ENCODE peak calls at places on chromosomes 1 and 21, in five cellular contexts. D is HAP-1; V is mammary epithelial cell; M is CD8-positive, alpha-beta T cell; X is left ventricle myocardium inferior. J is an unnamed sample.

GRCh38 chr1:156801409-156802121 is 15.1 kb downstream of the SH2D2A start:
- DNase-seq in D (no peak), V (no peak), M (no peak), X (peak; percentile 31), J (peak; percentile 94)

GRCh38 chr1:39652105-39652504 is 12.7 kb upstream of the HEYL start:
- DNase-seq in D (no peak), V (no peak), M (no peak), X (peak; percentile 80), J (no peak)

GRCh38 chr1:17200756-17201155 is 4.2 kb upstream of the PADI1 start:
- DNase-seq in D (no peak), V (no peak), M (no peak), X (no peak), J (no peak)

GRCh38 chr1:39623053-39623452 is 16.4 kb downstream of the HEYL start:
- DNase-seq in D (no peak), V (no peak), M (no peak), X (peak; percentile 79), J (no peak)

GRCh38 chr1:5993553-5994510 is 1.6 kb upstream of the NPHP4 start:
- DNase-seq in D (peak; percentile 19), V (peak; percentile 6), M (no peak), X (peak; percentile 12), J (no peak)

GRCh38 chr1:231930257-231930947 is 303.8 kb downstream of the DISC1 start:
- DNase-seq in D (no peak), V (no peak), M (no peak), X (no peak), J (no peak)

GRCh38 chr1:17826165-17826488 is 71.0 kb downstream of the ACTL8 start:
- DNase-seq in D (peak; percentile 80), V (no peak), M (no peak), X (peak; percentile 53), J (peak; percentile 29)

GRCh38 chr1:31875636-31876236 is 59.9 kb upstream of the SPOCD1 start:
- DNase-seq in D (no peak), V (no peak), M (no peak), X (no peak), J (no peak)

GRCh38 chr1:16224472-16224871 is 12.0 kb upstream of the ARHGEF19 start:
- DNase-seq in D (no peak), V (no peak), M (no peak), X (no peak), J (no peak)

GRCh38 chr1:171717080-171717479 is 24.8 kb downstream of the VAMP4 start:
- DNase-seq in D (no peak), V (no peak), M (no peak), X (no peak), J (peak; percentile 19)

GRCh38 chr1:27144920-27145661 is 9.8 kb downstream of the SLC9A1 start:
- DNase-seq in D (no peak), V (no peak), M (no peak), X (no peak), J (peak; percentile 72)

GRCh38 chr1:27143408-27143807 is 11.5 kb downstream of the SLC9A1 start:
- DNase-seq in D (no peak), V (no peak), M (no peak), X (no peak), J (peak; percentile 64)

GRCh38 chr1:27142464-27142863 is 12.5 kb downstream of the SLC9A1 start:
- DNase-seq in D (no peak), V (peak; percentile 94), M (peak; percentile 37), X (no peak), J (no peak)

GRCh38 chr1:27145934-27146354 is 9.0 kb downstream of the SLC9A1 start:
- DNase-seq in D (no peak), V (peak; percentile 85), M (no peak), X (no peak), J (peak; percentile 91)

GRCh38 chr1:27144349-27144748 is 10.6 kb downstream of the SLC9A1 start:
- DNase-seq in D (no peak), V (no peak), M (no peak), X (no peak), J (no peak)
- H3K4me1 ChIP-seq in D (no peaks in the 10 kb centered on the region), V (peaks cover 62% of the 10 kb centered on the region), M (peaks cover 38% of the 10 kb centered on the region), X (peaks cover 93% of the 10 kb centered on the region), J (peaks cover 61% of the 10 kb centered on the region)

GRCh38 chr21:28239345-28239744 is 753.3 kb downstream of the LTN1 start:
- DNase-seq in D (no peak), V (no peak), M (no peak), X (peak; percentile 61), J (no peak)
- H3K9me3 ChIP-seq in D (no peaks in the 10 kb centered on the region), V (no peaks in the 10 kb centered on the region), M (no peaks in the 10 kb centered on the region), X (no peaks in the 10 kb centered on the region), J (no peaks in the 10 kb centered on the region)

DNA sequence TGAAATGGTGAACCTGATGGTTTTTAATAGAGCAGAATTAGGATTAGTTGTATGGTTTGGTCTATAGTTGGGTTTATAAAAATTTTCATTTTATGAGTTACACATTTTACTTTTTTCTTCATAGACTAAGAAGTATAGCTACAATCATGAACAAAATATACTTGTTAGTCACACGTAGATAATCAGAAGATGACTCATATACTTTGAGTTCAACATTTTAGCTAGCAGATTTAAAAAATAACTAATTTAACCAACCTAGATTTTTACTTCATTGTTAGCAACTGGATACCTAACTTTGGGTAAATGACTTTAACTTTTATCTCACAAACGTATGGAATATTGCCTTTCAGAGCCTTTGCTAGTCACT is 27.9 kb downstream of the MORC3 start:
- DNase-seq in D (no peak), V (no peak), M (no peak), X (no peak), J (peak; percentile 37)
- H3K36me3 ChIP-seq in D (peaks cover 53% of the 10 kb centered on the region), V (peaks cover 42% of the 10 kb centered on the region), M (peaks cover 42% of the 10 kb centered on the region), X (peaks cover 92% of the 10 kb centered on the region), J (peaks cover 69% of the 10 kb centered on the region)

GRCh38 chr1:94550800-94551241 is 9.3 kb upstream of the F3 start:
- DNase-seq in D (peak; percentile 40), V (no peak), M (no peak), X (no peak), J (peak; percentile 30)

GRCh38 chr1:94551449-94551848 is 9.9 kb upstream of the F3 start:
- DNase-seq in D (no peak), V (no peak), M (no peak), X (no peak), J (no peak)

GRCh38 chr1:94550396-94550795 is 8.8 kb upstream of the F3 start:
- DNase-seq in D (no peak), V (no peak), M (no peak), X (no peak), J (no peak)

GRCh38 chr1:94552071-94552586 is 10.6 kb upstream of the F3 start:
- DNase-seq in D (no peak), V (peak; percentile 89), M (no peak), X (peak; percentile 43), J (no peak)

DNA sequence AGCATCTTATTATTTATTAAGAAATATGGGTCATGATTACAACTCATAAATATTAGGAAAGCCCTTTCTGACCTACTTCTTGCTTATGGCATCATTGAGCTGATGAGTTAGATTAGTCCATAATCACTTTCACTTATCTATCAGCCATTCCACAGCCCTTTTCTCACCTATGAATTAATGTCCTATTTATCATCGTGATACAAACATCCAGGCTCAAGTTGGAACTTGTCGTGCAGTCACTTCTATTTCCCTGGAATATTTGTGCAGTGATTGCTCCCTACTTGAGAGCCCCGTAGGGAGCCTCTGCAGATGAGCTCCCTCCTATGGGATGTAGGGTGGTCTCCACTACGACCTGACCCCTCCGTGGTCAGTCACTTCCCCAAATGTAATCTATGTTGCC is 8.1 kb upstream of the F3 start:
- DNase-seq in D (no peak), V (peak; percentile 58), M (no peak), X (no peak), J (no peak)
- H3K4me1 ChIP-seq in D (peaks cover 15% of the 10 kb centered on the region), V (peaks cover 64% of the 10 kb centered on the region), M (no peaks in the 10 kb centered on the region), X (peaks cover 21% of the 10 kb centered on the region), J (peaks cover 27% of the 10 kb centered on the region)

DNA sequence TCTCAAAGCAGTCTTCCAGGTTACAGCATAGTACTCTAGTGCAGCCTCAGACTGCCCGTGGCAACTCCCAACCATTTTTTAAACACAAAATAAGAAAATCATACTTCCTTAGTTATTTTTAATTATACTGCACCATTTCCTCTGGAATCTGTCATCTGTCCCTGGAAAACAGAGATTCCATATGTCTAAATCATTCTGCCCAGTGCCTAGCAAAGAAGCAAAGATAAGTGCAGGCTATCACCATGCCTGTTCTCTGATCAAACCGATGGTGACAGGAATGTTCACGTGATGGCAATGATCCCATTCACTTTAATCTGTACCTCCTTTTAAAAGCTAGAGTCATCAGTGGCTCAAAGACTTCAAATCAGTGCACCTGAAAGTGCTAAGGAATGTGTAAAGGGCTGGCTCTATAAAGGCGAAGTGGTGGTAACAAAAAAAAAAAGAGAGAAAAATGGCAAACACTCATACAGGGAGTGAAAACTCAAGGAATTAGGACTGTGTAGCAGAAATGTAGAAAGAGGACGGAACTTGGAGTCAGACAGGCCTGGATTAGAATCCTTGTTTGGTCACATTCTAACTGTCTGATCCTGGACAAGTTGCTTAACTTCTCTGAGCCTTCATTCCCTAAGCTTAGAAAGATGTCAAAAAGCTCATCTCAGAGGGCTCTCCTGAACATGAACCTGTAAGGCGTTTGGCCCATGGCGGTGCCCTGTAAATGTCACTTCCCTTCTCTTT is 9.9 kb upstream of the CCN1 start:
- DNase-seq in D (no peak), V (no peak), M (no peak), X (no peak), J (no peak)
- H3K9me3 ChIP-seq in D (no peaks in the 10 kb centered on the region), V (no peaks in the 10 kb centered on the region), M (no peaks in the 10 kb centered on the region), X (no peaks in the 10 kb centered on the region), J (no peaks in the 10 kb centered on the region)

GRCh38 chr1:24987875-24988559 is 57.9 kb upstream of the RUNX3 start:
- DNase-seq in D (no peak), V (no peak), M (no peak), X (no peak), J (no peak)

GRCh38 chr1:24987424-24987823 is 57.3 kb upstream of the RUNX3 start:
- DNase-seq in D (no peak), V (no peak), M (no peak), X (no peak), J (no peak)

GRCh38 chr1:24988560-24988912 is 58.5 kb upstream of the RUNX3 start:
- DNase-seq in D (no peak), V (no peak), M (no peak), X (no peak), J (no peak)

GRCh38 chr1:24984800-24985552 is 54.9 kb upstream of the RUNX3 start:
- DNase-seq in D (no peak), V (no peak), M (peak; percentile 61), X (no peak), J (no peak)

GRCh38 chr1:24986372-24986979 is 56.4 kb upstream of the RUNX3 start:
- DNase-seq in D (no peak), V (no peak), M (no peak), X (no peak), J (no peak)
- H3K36me3 ChIP-seq in D (no peaks in the 10 kb centered on the region), V (no peaks in the 10 kb centered on the region), M (no peaks in the 10 kb centered on the region), X (no peaks in the 10 kb centered on the region), J (no peaks in the 10 kb centered on the region)

DNA sequence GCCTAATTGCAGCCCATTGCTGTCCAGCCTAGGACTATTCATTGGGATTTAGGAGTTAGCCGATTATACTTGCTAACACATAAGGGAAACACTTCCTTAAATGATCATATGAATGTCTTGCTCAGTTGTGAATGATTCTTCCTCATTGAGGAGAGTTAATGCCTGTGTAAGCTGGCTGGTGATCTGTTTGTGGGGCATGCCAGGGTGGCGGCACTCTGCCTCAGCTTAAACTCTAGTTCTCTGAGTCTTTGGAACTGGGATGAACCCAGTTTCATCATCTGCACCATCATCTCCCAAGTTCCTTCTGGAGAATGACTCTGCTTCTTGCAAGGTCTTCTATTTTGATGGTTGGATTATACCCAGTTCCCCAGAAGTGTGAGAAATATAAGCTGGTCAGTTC is 23.9 kb upstream of the SLAMF6 start:
- DNase-seq in D (no peak), V (no peak), M (no peak), X (no peak), J (no peak)
- H3K4me1 ChIP-seq in D (no peaks in the 10 kb centered on the region), V (peaks cover 7% of the 10 kb centered on the region), M (peaks cover 21% of the 10 kb centered on the region), X (no peaks in the 10 kb centered on the region), J (no peaks in the 10 kb centered on the region)

GRCh38 chr1:151293093-151293492 is 11.0 kb downstream of the ZNF687 start:
- DNase-seq in D (no peak), V (no peak), M (no peak), X (no peak), J (no peak)
- H3K9me3 ChIP-seq in D (no peaks in the 10 kb centered on the region), V (no peaks in the 10 kb centered on the region), M (no peaks in the 10 kb centered on the region), X (no peaks in the 10 kb centered on the region), J (no peaks in the 10 kb centered on the region)